ENCODE peak calls at places on chromosomes 6 and 20, in six cellular contexts. A is neuronal stem cell; F is activated effector memory CD4-positive, alpha-beta T cell treated with anti-CD3 and anti-CD28 coated beads, Interleukin-2, amount 50 U/mL, for 16 hours; S is fibroblast of lung; N is T-helper 17 cell; L is MCF 10A. R is an unnamed sample.

GRCh38 chr20:19726126-19726525 is 31.9 kb upstream of the RIN2 start:
- DNase-seq in A (no peak), F (no peak), S (peak), L (peak), N (no peak), R (no peak)

GRCh38 chr6:158661156-158661555 is 11.3 kb downstream of the SYTL3 start:
- DNase-seq in L (no peak), F (no peak), A (no peak), S (no peak), N (no peak), R (no peak)

GRCh38 chr6:161486326-161486725 is 212.5 kb upstream of the AGPAT4 start:
- DNase-seq in L (peak), N (no peak), F (no peak), A (no peak), S (peak), R (no peak)

GRCh38 chr6:14333556-14334305 is 216.2 kb downstream of the CD83 start:
- DNase-seq in N (no peak), S (peak), F (no peak), L (no peak), A (no peak), R (peak)

GRCh38 chr6:93821953-93822352 is 402.6 kb upstream of the EPHA7 start:
- DNase-seq in S (no peak), F (no peak), L (no peak), A (no peak), N (no peak), R (no peak)

GRCh38 chr20:17935186-17935585 is 33.4 kb downstream of the SNX5 start:
- DNase-seq in F (no peak), L (no peak), A (no peak), N (no peak), S (no peak), R (no peak)

GRCh38 chr6:138957484-138957883 is 30.6 kb downstream of the REPS1 start:
- DNase-seq in L (no peak), N (no peak), F (no peak), S (peak), A (no peak), R (no peak)

GRCh38 chr6:81511423-81511822 is 241.1 kb downstream of the TENT5A start:
- DNase-seq in A (no peak), L (no peak), F (no peak), S (no peak), N (no peak), R (no peak)

GRCh38 chr20:14622796-14623195 is 285.4 kb upstream of the FLRT3 start:
- DNase-seq in N (no peak), S (peak), A (no peak), F (no peak), L (peak), R (no peak)